ENCODE peak calls at places on chromosomes 6 and 20, in eight cellular contexts. One of them, this sample, is unnamed.
A peak's percentile ranks its signal among the peaks of the same experiment; 100 is the strongest.

GRCh38 chr6:126033696-126034095 is 47.4 kb downstream of the TRMT11 start:
- DNase-seq in H9: no peak
- DNase-seq in left ventricle myocardium inferior: no peak
- DNase-seq in left lung: no peak
- DNase-seq in GM23338: peak; percentile 72
- DNase-seq in breast epithelium: no peak
- DNase-seq in CD8-positive, alpha-beta memory T cell: no peak
- DNase-seq in aorta: no peak
- DNase-seq in this sample: no peak

GRCh38 chr6:11242709-11243108 is 10.2 kb upstream of the NEDD9 start:
- DNase-seq in left lung: no peak
- DNase-seq in breast epithelium: no peak
- DNase-seq in CD8-positive, alpha-beta memory T cell: no peak
- DNase-seq in aorta: no peak
- DNase-seq in left ventricle myocardium inferior: no peak
- DNase-seq in H9: no peak
- DNase-seq in GM23338: no peak
- DNase-seq in this sample: no peak

GRCh38 chr20:46173652-46174468 is 55.7 kb downstream of the CD40 start:
- DNase-seq in breast epithelium: no peak
- DNase-seq in left ventricle myocardium inferior: no peak
- DNase-seq in aorta: no peak
- DNase-seq in CD8-positive, alpha-beta memory T cell: no peak
- DNase-seq in H9: no peak
- DNase-seq in GM23338: peak; percentile 72
- DNase-seq in left lung: no peak
- DNase-seq in this sample: no peak

GRCh38 chr6:158705386-158706126 is 55.7 kb downstream of the SYTL3 start:
- DNase-seq in CD8-positive, alpha-beta memory T cell: no peak
- DNase-seq in left lung: no peak
- DNase-seq in breast epithelium: no peak
- DNase-seq in aorta: no peak
- DNase-seq in GM23338: no peak
- DNase-seq in H9: no peak
- DNase-seq in left ventricle myocardium inferior: no peak
- DNase-seq in this sample: peak; percentile 60

GRCh38 chr6:158467923-158468322 is 92.0 kb upstream of the TMEM181 start:
- DNase-seq in left lung: no peak
- DNase-seq in breast epithelium: no peak
- DNase-seq in left ventricle myocardium inferior: no peak
- DNase-seq in aorta: no peak
- DNase-seq in CD8-positive, alpha-beta memory T cell: no peak
- DNase-seq in GM23338: peak; percentile 73
- DNase-seq in H9: peak; percentile 67
- DNase-seq in this sample: no peak

GRCh38 chr6:48140221-48140620 is 29.2 kb upstream of the PTCHD4 start:
- DNase-seq in left lung: no peak
- DNase-seq in H9: no peak
- DNase-seq in CD8-positive, alpha-beta memory T cell: no peak
- DNase-seq in GM23338: no peak
- DNase-seq in breast epithelium: no peak
- DNase-seq in aorta: no peak
- DNase-seq in left ventricle myocardium inferior: no peak
- DNase-seq in this sample: no peak

GRCh38 chr6:32194825-32195651 is 2.6 kb upstream of the GPSM3 start:
- DNase-seq in H9: peak; percentile 43
- DNase-seq in CD8-positive, alpha-beta memory T cell: no peak
- DNase-seq in left ventricle myocardium inferior: no peak
- DNase-seq in aorta: no peak
- DNase-seq in left lung: no peak
- DNase-seq in breast epithelium: no peak
- DNase-seq in GM23338: peak; percentile 58
- DNase-seq in this sample: no peak

GRCh38 chr20:37839432-37839827 is 63.5 kb upstream of the VSTM2L start:
- DNase-seq in breast epithelium: no peak
- DNase-seq in left ventricle myocardium inferior: no peak
- DNase-seq in CD8-positive, alpha-beta memory T cell: no peak
- DNase-seq in GM23338: no peak
- DNase-seq in H9: no peak
- DNase-seq in aorta: no peak
- DNase-seq in left lung: no peak
- DNase-seq in this sample: no peak

GRCh38 chr6:16031278-16031981 is 97.5 kb upstream of the MYLIP start:
- DNase-seq in left ventricle myocardium inferior: no peak
- DNase-seq in breast epithelium: no peak
- DNase-seq in GM23338: no peak
- DNase-seq in CD8-positive, alpha-beta memory T cell: no peak
- DNase-seq in left lung: no peak
- DNase-seq in aorta: no peak
- DNase-seq in H9: no peak
- DNase-seq in this sample: no peak

GRCh38 chr20:38875170-38875993 is 50.8 kb upstream of the FAM83D start:
- DNase-seq in GM23338: no peak
- DNase-seq in aorta: no peak
- DNase-seq in breast epithelium: no peak
- DNase-seq in left ventricle myocardium inferior: no peak
- DNase-seq in H9: no peak
- DNase-seq in CD8-positive, alpha-beta memory T cell: peak; percentile 76
- DNase-seq in left lung: no peak
- DNase-seq in this sample: peak; percentile 91

GRCh38 chr6:168953461-168953860 is 300.2 kb downstream of the THBS2 start:
- DNase-seq in aorta: no peak
- DNase-seq in left lung: no peak
- DNase-seq in H9: no peak
- DNase-seq in breast epithelium: no peak
- DNase-seq in CD8-positive, alpha-beta memory T cell: no peak
- DNase-seq in left ventricle myocardium inferior: no peak
- DNase-seq in GM23338: no peak
- DNase-seq in this sample: no peak

GRCh38 chr6:79385893-79386292 is 151.3 kb downstream of the LCA5 start:
- DNase-seq in CD8-positive, alpha-beta memory T cell: no peak
- DNase-seq in aorta: no peak
- DNase-seq in left ventricle myocardium inferior: no peak
- DNase-seq in H9: no peak
- DNase-seq in left lung: no peak
- DNase-seq in breast epithelium: no peak
- DNase-seq in GM23338: no peak
- DNase-seq in this sample: no peak

GRCh38 chr6:11120273-11121005 is 8.9 kb upstream of the ERVFRD-1 start:
- DNase-seq in CD8-positive, alpha-beta memory T cell: no peak
- DNase-seq in GM23338: no peak
- DNase-seq in breast epithelium: no peak
- DNase-seq in left lung: no peak
- DNase-seq in left ventricle myocardium inferior: no peak
- DNase-seq in aorta: no peak
- DNase-seq in H9: no peak
- DNase-seq in this sample: no peak

GRCh38 chr20:22701679-22702308 is 117.4 kb upstream of the FOXA2 start:
- DNase-seq in aorta: no peak
- DNase-seq in left lung: no peak
- DNase-seq in breast epithelium: no peak
- DNase-seq in GM23338: no peak
- DNase-seq in left ventricle myocardium inferior: no peak
- DNase-seq in CD8-positive, alpha-beta memory T cell: no peak
- DNase-seq in H9: no peak
- DNase-seq in this sample: no peak

GRCh38 chr6:118813795-118814194 is 80.2 kb upstream of the ASF1A start:
- DNase-seq in left ventricle myocardium inferior: no peak
- DNase-seq in CD8-positive, alpha-beta memory T cell: no peak
- DNase-seq in breast epithelium: no peak
- DNase-seq in aorta: no peak
- DNase-seq in H9: no peak
- DNase-seq in GM23338: no peak
- DNase-seq in left lung: no peak
- DNase-seq in this sample: no peak

GRCh38 chr6:125872259-125872921 is 81.6 kb downstream of the NCOA7 start:
- DNase-seq in left lung: no peak
- DNase-seq in H9: no peak
- DNase-seq in aorta: no peak
- DNase-seq in CD8-positive, alpha-beta memory T cell: no peak
- DNase-seq in breast epithelium: no peak
- DNase-seq in GM23338: no peak
- DNase-seq in left ventricle myocardium inferior: no peak
- DNase-seq in this sample: no peak

GRCh38 chr6:36840471-36841461 is 1.5 kb upstream of the CPNE5 start:
- DNase-seq in left ventricle myocardium inferior: peak; percentile 57
- DNase-seq in breast epithelium: no peak
- DNase-seq in H9: peak; percentile 63
- DNase-seq in left lung: no peak
- DNase-seq in aorta: peak; percentile 86
- DNase-seq in CD8-positive, alpha-beta memory T cell: peak; percentile 10
- DNase-seq in GM23338: peak; percentile 58
- DNase-seq in this sample: no peak

GRCh38 chr6:21051777-21052176 is 517.5 kb downstream of the CDKAL1 start:
- DNase-seq in breast epithelium: no peak
- DNase-seq in left ventricle myocardium inferior: no peak
- DNase-seq in left lung: no peak
- DNase-seq in aorta: no peak
- DNase-seq in GM23338: no peak
- DNase-seq in CD8-positive, alpha-beta memory T cell: no peak
- DNase-seq in H9: no peak
- DNase-seq in this sample: no peak

GRCh38 chr6:21048047-21048446 is 513.8 kb downstream of the CDKAL1 start:
- DNase-seq in H9: no peak
- DNase-seq in aorta: no peak
- DNase-seq in breast epithelium: no peak
- DNase-seq in left lung: no peak
- DNase-seq in CD8-positive, alpha-beta memory T cell: no peak
- DNase-seq in left ventricle myocardium inferior: no peak
- DNase-seq in GM23338: no peak
- DNase-seq in this sample: no peak

GRCh38 chr6:21049572-21049971 is 515.3 kb downstream of the CDKAL1 start:
- DNase-seq in aorta: no peak
- DNase-seq in CD8-positive, alpha-beta memory T cell: no peak
- DNase-seq in left ventricle myocardium inferior: no peak
- DNase-seq in GM23338: no peak
- DNase-seq in left lung: no peak
- DNase-seq in H9: no peak
- DNase-seq in breast epithelium: no peak
- DNase-seq in this sample: no peak

GRCh38 chr6:21053612-21054011 is 519.4 kb downstream of the CDKAL1 start:
- DNase-seq in GM23338: no peak
- DNase-seq in left lung: no peak
- DNase-seq in H9: no peak
- DNase-seq in breast epithelium: no peak
- DNase-seq in CD8-positive, alpha-beta memory T cell: no peak
- DNase-seq in aorta: no peak
- DNase-seq in left ventricle myocardium inferior: no peak
- DNase-seq in this sample: no peak

DNA sequence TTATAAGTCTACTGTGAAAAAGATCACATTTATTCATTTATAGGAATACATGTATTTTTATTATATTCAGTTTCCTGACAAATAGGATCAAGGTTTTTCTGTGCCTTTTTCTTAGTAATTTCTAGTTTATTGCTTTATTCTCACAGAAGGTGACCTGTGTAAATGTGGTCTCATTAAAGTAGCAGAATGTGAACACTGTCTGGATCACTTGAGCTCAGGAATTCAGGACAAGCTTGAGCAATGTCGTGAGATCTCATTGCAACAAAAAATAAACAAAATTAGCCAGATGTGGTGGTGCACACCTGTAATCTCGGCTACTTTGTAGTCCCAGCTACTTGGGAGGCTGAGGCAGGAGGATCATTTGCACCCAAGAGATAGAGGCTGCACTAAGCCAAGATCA is 516.7 kb downstream of the CDKAL1 start:
- DNase-seq in CD8-positive, alpha-beta memory T cell: no peak
- DNase-seq in breast epithelium: no peak
- DNase-seq in aorta: no peak
- DNase-seq in left lung: no peak
- DNase-seq in H9: no peak
- DNase-seq in left ventricle myocardium inferior: no peak
- DNase-seq in GM23338: no peak
- DNase-seq in this sample: no peak
- H3K27me3 ChIP-seq in CD8-positive, alpha-beta memory T cell: no peaks in the 10 kb centered on the region
- H3K27me3 ChIP-seq in breast epithelium: no peaks in the 10 kb centered on the region
- H3K27me3 ChIP-seq in aorta: no peaks in the 10 kb centered on the region
- H3K27me3 ChIP-seq in left lung: no peaks in the 10 kb centered on the region
- H3K27me3 ChIP-seq in H9: no peaks in the 10 kb centered on the region
- H3K27me3 ChIP-seq in left ventricle myocardium inferior: no peaks in the 10 kb centered on the region
- H3K27me3 ChIP-seq in GM23338: no peaks in the 10 kb centered on the region
- H3K27me3 ChIP-seq in this sample: no peaks in the 10 kb centered on the region

GRCh38 chr6:150659046-150659763 is 59.5 kb downstream of the PLEKHG1 start:
- DNase-seq in left ventricle myocardium inferior: no peak
- DNase-seq in breast epithelium: no peak
- DNase-seq in aorta: no peak
- DNase-seq in CD8-positive, alpha-beta memory T cell: no peak
- DNase-seq in H9: no peak
- DNase-seq in left lung: no peak
- DNase-seq in GM23338: no peak
- DNase-seq in this sample: no peak
- H3K27ac ChIP-seq in left ventricle myocardium inferior: peak overlapping the region; percentile 5
- H3K27ac ChIP-seq in breast epithelium: peak overlapping the region; percentile 8
- H3K27ac ChIP-seq in aorta: no peak overlapping the region
- H3K27ac ChIP-seq in CD8-positive, alpha-beta memory T cell: no peak overlapping the region
- H3K27ac ChIP-seq in H9: no peak overlapping the region
- H3K27ac ChIP-seq in left lung: no peak overlapping the region
- H3K27ac ChIP-seq in GM23338: no peak overlapping the region
- H3K27ac ChIP-seq in this sample: no peak overlapping the region

DNA sequence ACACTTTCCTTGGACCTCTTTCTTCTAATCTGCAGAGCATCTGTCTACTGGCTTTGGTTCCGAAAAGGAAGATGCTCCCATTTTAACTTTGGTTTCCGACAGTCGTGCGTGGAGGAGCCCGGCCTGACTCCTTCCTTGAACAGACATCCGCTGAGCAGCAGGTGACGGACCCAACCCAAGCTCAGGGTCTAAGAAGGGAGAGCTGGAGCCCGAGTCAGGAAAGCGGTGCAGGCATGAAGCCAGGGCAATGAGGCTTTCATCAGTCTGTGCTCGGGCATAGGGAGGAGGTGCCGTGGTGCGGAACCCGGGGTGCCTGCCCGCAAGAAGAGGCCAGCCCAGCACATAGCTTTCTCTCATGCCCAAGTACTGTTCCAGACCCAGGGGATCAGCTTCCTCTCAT is 109.4 kb downstream of the CDH4 start:
- DNase-seq in breast epithelium: no peak
- DNase-seq in GM23338: no peak
- DNase-seq in left lung: no peak
- DNase-seq in left ventricle myocardium inferior: no peak
- DNase-seq in H9: no peak
- DNase-seq in CD8-positive, alpha-beta memory T cell: no peak
- DNase-seq in aorta: no peak
- DNase-seq in this sample: no peak
- H3K27me3 ChIP-seq in breast epithelium: peaks cover 16% of the 10 kb centered on the region
- H3K27me3 ChIP-seq in GM23338: peaks cover 7% of the 10 kb centered on the region
- H3K27me3 ChIP-seq in left lung: no peaks in the 10 kb centered on the region
- H3K27me3 ChIP-seq in left ventricle myocardium inferior: peaks cover 62% of the 10 kb centered on the region
- H3K27me3 ChIP-seq in H9: peaks cover 14% of the 10 kb centered on the region
- H3K27me3 ChIP-seq in CD8-positive, alpha-beta memory T cell: no peaks in the 10 kb centered on the region
- H3K27me3 ChIP-seq in aorta: no peaks in the 10 kb centered on the region
- H3K27me3 ChIP-seq in this sample: no peaks in the 10 kb centered on the region

DNA sequence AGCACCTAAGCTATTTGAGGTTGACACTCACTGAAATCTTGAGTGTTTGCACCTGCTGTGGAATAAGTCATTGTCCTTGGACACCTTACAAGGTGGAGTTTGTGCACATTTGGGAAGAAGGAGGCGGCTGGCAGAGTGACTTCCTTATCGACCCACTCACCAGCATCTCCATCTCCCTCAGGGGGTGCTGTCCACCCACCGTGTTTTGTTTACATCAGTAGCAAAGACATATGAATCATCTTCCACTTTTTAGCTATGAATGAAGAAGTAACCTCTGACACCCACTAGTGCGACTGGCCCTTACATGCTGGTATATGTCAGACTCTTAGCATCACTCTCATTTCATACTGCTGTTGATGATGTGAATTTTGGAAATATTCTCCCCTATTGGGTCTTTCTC is 119.5 kb upstream of the SGK1 start:
- DNase-seq in left lung: no peak
- DNase-seq in H9: no peak
- DNase-seq in aorta: no peak
- DNase-seq in left ventricle myocardium inferior: no peak
- DNase-seq in CD8-positive, alpha-beta memory T cell: no peak
- DNase-seq in GM23338: no peak
- DNase-seq in breast epithelium: no peak
- DNase-seq in this sample: no peak
- H3K27ac ChIP-seq in left lung: peak overlapping the region; percentile 69
- H3K27ac ChIP-seq in H9: no peak overlapping the region
- H3K27ac ChIP-seq in aorta: no peak overlapping the region
- H3K27ac ChIP-seq in left ventricle myocardium inferior: peak overlapping the region; percentile 60
- H3K27ac ChIP-seq in CD8-positive, alpha-beta memory T cell: no peak overlapping the region
- H3K27ac ChIP-seq in GM23338: no peak overlapping the region
- H3K27ac ChIP-seq in breast epithelium: no peak overlapping the region
- H3K27ac ChIP-seq in this sample: no peak overlapping the region

This sample was measured in spleen.